ENCODE peak calls at places on chromosome 9, in eight cellular contexts. K, Q, N, W, T, E, A and U are unnamed samples.

GRCh38 chr9:117546894-117547293 is 132.0 kb upstream of the ASTN2 start:
- DNase-seq in K (peak), Q (peak), N (no peak), E (no peak), T (no peak), A (no peak), W (no peak), U (no peak)

GRCh38 chr9:71607571-71607970 is 160.7 kb downstream of the CEMIP2 start:
- DNase-seq in A (no peak), Q (no peak), K (no peak), E (no peak), N (no peak), W (no peak), T (peak), U (no peak)

GRCh38 chr9:14221558-14221957 is 92.4 kb downstream of the NFIB start:
- DNase-seq in E (peak), A (no peak), T (no peak), K (no peak), W (peak), N (no peak), Q (peak), U (no peak)

GRCh38 chr9:87122947-87123685 is 175.8 kb upstream of the GAS1 start:
- DNase-seq in T (peak), A (no peak), Q (peak), E (no peak), K (no peak), W (no peak), N (no peak), U (no peak)

GRCh38 chr9:121325387-121325786 is 44.7 kb downstream of the STOM start:
- DNase-seq in T (no peak), E (no peak), K (no peak), W (no peak), A (no peak), N (no peak), Q (no peak), U (no peak)

GRCh38 chr9:87558606-87559005 is 60.9 kb downstream of the DAPK1 start:
- DNase-seq in N (no peak), A (no peak), W (no peak), K (no peak), Q (no peak), T (no peak), E (no peak), U (no peak)

GRCh38 chr9:14993061-14993800 is 83.0 kb upstream of the FREM1 start:
- DNase-seq in Q (peak), T (peak), A (peak), K (peak), W (peak), E (peak), N (peak), U (peak)

GRCh38 chr9:95409650-95410426 is 92.3 kb upstream of the FANCC start:
- DNase-seq in N (no peak), K (no peak), Q (peak), T (peak), A (no peak), W (peak), E (no peak), U (no peak)

GRCh38 chr9:133119461-133120342 is 1.3 kb downstream of the RALGDS start:
- DNase-seq in A (no peak), N (no peak), W (no peak), Q (peak), E (no peak), T (no peak), K (no peak), U (no peak)

GRCh38 chr9:1335174-1335573 is 285.0 kb downstream of the DMRT2 start:
- DNase-seq in T (no peak), K (no peak), W (no peak), A (no peak), E (no peak), N (no peak), Q (no peak), U (no peak)

GRCh38 chr9:101460965-101461364 is 25.4 kb upstream of the ALDOB start:
- DNase-seq in K (no peak), N (no peak), A (no peak), E (no peak), T (no peak), Q (no peak), W (no peak), U (no peak)

GRCh38 chr9:103942171-103942570 is 151.9 kb upstream of the SMC2 start:
- DNase-seq in T (no peak), E (no peak), W (no peak), N (no peak), K (no peak), Q (no peak), A (no peak), U (no peak)

GRCh38 chr9:105693435-105694275 is 686 bp upstream of the TMEM38B start:
- DNase-seq in W (no peak), N (no peak), T (no peak), K (no peak), Q (peak), A (no peak), E (peak), U (no peak)

GRCh38 chr9:26228273-26228672 is 550.0 kb upstream of the TUSC1 start:
- DNase-seq in Q (no peak), T (no peak), N (no peak), E (no peak), K (no peak), A (no peak), W (no peak), U (no peak)

GRCh38 chr9:16179566-16179965 is 626.7 kb downstream of the CCDC171 start:
- DNase-seq in A (no peak), W (no peak), N (no peak), Q (no peak), E (no peak), K (no peak), T (no peak), U (no peak)

GRCh38 chr9:1759009-1759408 is 256.1 kb upstream of the SMARCA2 start:
- DNase-seq in T (no peak), E (no peak), K (peak), N (no peak), W (no peak), A (no peak), Q (no peak), U (no peak)

GRCh38 chr9:122797316-122798033 is 2.4 kb upstream of the OR1K1 start:
- DNase-seq in W (no peak), Q (peak), E (no peak), K (no peak), N (no peak), T (no peak), A (no peak), U (no peak)

GRCh38 chr9:33465596-33466564 is 7.8 kb downstream of the NOL6 start:
- DNase-seq in K (no peak), A (peak), N (no peak), E (no peak), T (no peak), Q (no peak), W (no peak), U (no peak)

GRCh38 chr9:26170224-26170623 is 492.0 kb upstream of the TUSC1 start:
- DNase-seq in K (no peak), W (no peak), T (no peak), N (no peak), Q (no peak), E (no peak), A (no peak), U (no peak)

GRCh38 chr9:133130721-133131244 is 9.7 kb upstream of the RALGDS start:
- DNase-seq in T (no peak), K (no peak), W (no peak), A (no peak), N (no peak), E (no peak), Q (no peak), U (no peak)

GRCh38 chr9:95570646-95571045 is 53.9 kb upstream of the PTCH1 start:
- DNase-seq in T (no peak), K (no peak), N (no peak), W (no peak), A (no peak), E (no peak), Q (no peak), U (no peak)

GRCh38 chr9:133968966-133969617 is 23.0 kb downstream of the VAV2 start:
- DNase-seq in K (no peak), N (no peak), A (no peak), Q (peak), E (no peak), T (no peak), W (no peak), U (no peak)

GRCh38 chr9:29741169-29741568 is 2167.9 kb upstream of the C9orf72 start:
- DNase-seq in K (no peak), E (no peak), A (no peak), T (no peak), Q (no peak), W (no peak), N (no peak), U (no peak)

GRCh38 chr9:111926421-111926875 is 29.8 kb downstream of the UGCG start:
- DNase-seq in A (no peak), W (no peak), T (no peak), K (no peak), N (no peak), E (no peak), Q (no peak), U (no peak)

GRCh38 chr9:111037744-111038335 is 430 bp downstream of the LPAR1 start:
- DNase-seq in T (no peak), E (no peak), W (no peak), A (peak), Q (peak), N (no peak), K (peak), U (no peak)

GRCh38 chr9:125462766-125463384 is 201.2 kb downstream of the GAPVD1 start:
- DNase-seq in W (no peak), A (no peak), Q (no peak), N (no peak), E (no peak), K (no peak), T (no peak), U (no peak)

GRCh38 chr9:10661376-10661775 is 48.6 kb upstream of the PTPRD start:
- DNase-seq in E (no peak), N (no peak), A (no peak), W (no peak), K (no peak), Q (peak), T (no peak), U (no peak)

GRCh38 chr9:90774682-90775081 is 26.9 kb upstream of the SYK start:
- DNase-seq in K (no peak), A (no peak), W (no peak), Q (peak), E (no peak), T (no peak), N (no peak), U (no peak)

GRCh38 chr9:38662763-38663593 is 42.6 kb upstream of the ANKRD18A start:
- DNase-seq in K (no peak), T (no peak), Q (no peak), E (no peak), A (no peak), W (no peak), N (no peak), U (no peak)

GRCh38 chr9:16132513-16132912 is 579.7 kb downstream of the CCDC171 start:
- DNase-seq in T (no peak), A (no peak), N (no peak), E (no peak), W (no peak), K (no peak), Q (no peak), U (no peak)

GRCh38 chr9:22237497-22238363 is 208.9 kb upstream of the DMRTA1 start:
- DNase-seq in W (peak), Q (peak), E (peak), A (no peak), K (no peak), N (no peak), T (peak), U (no peak)

GRCh38 chr9:133591985-133592384 is 17.2 kb downstream of the FAM163B start:
- DNase-seq in Q (no peak), W (no peak), A (no peak), E (no peak), N (no peak), T (no peak), K (no peak), U (no peak)

DNA sequence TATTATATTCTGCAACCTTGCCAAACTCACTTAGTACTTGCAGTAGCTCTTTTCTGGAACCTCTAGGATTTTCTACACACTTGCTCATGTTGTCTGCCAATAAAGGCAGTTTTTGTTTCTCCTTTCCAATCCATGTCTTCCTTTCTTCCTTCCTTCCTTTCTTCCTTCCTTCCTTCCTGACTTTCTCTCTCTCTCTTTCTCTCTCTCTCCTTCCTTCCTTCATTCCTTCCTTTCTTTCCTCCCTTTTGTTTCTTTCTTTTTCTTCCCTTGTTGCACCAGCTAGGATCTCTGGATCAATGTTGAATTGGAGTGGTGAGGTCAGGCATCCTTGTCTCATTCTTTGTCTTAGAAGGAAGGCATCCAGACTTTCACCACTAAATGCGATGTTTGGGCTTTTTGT is 12.5 kb downstream of the ADGRD2 start:
- DNase-seq in T (no peak), K (no peak), N (no peak), A (no peak), E (no peak), Q (no peak), W (no peak), U (no peak)
- TF ChIP-seq CTCF in T (no peak), K (no peak), N (no peak), A (no peak), E (no peak), Q (no peak), W (no peak), U (no peak)

GRCh38 chr9:36191290-36191645 is 547 bp downstream of the CLTA start:
- DNase-seq in E (no peak), A (peak), Q (peak), T (no peak), N (no peak), K (no peak), W (no peak), U (no peak)

GRCh38 chr9:36192196-36192595 is 1.5 kb downstream of the CLTA start:
- DNase-seq in K (no peak), W (no peak), E (no peak), Q (peak), T (no peak), N (no peak), A (no peak), U (no peak)

GRCh38 chr9:36190388-36191289 is at the start of gene CLTA:
- DNase-seq in Q (peak), T (peak), K (peak), A (peak), N (peak), E (peak), W (peak), U (peak)

GRCh38 chr9:36193049-36193448 is 2.3 kb downstream of the CLTA start:
- DNase-seq in E (no peak), K (no peak), T (no peak), N (no peak), Q (no peak), W (no peak), A (no peak), U (no peak)

DNA sequence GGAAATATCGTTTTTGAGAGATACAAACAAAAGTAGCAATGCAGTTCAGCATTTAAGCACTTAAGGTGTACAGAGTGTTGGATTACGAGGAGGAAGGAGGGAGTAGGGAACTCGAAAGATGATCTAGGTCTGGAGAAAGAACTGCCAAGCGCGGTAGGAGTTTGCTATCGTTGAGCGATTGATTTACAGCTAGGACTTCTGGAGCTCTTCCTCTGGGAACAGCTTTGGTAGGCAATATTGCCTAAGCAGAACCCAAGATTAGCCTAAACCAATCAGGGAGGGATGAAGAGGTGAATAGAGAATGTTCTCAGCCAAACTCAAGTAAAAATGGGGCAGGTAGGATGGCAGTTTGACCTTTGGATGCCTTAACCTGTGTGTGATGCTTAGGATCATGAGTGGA is 975 bp downstream of the CLTA start:
- DNase-seq in N (no peak), A (no peak), W (no peak), E (no peak), K (no peak), T (no peak), Q (peak), U (no peak)
- TF ChIP-seq CTCF in N (no peak), A (no peak), W (no peak), E (no peak), K (no peak), T (no peak), Q (no peak), U (no peak)

GRCh38 chr9:124133752-124134151 is 122.2 kb downstream of the LHX2 start:
- DNase-seq in Q (no peak), E (no peak), A (peak), N (no peak), T (no peak), K (peak), W (no peak), U (no peak)
- TF ChIP-seq CTCF in Q (no peak), E (no peak), A (peak), N (no peak), T (peak), K (peak), W (peak), U (no peak)

GRCh38 chr9:89342948-89343347 is 24.6 kb downstream of the SECISBP2 start:
- DNase-seq in Q (no peak), A (no peak), T (no peak), W (no peak), N (no peak), E (no peak), K (no peak), U (no peak)
- TF ChIP-seq CTCF in Q (no peak), A (no peak), T (no peak), W (no peak), N (no peak), E (no peak), K (no peak), U (no peak)

GRCh38 chr9:98410185-98410697 is 154.8 kb upstream of the TBC1D2 start:
- DNase-seq in W (no peak), K (peak), E (no peak), N (no peak), T (peak), Q (peak), A (no peak), U (no peak)
- TF ChIP-seq CTCF in W (peak), K (no peak), E (no peak), N (no peak), T (peak), Q (peak), A (peak), U (no peak)

DNA sequence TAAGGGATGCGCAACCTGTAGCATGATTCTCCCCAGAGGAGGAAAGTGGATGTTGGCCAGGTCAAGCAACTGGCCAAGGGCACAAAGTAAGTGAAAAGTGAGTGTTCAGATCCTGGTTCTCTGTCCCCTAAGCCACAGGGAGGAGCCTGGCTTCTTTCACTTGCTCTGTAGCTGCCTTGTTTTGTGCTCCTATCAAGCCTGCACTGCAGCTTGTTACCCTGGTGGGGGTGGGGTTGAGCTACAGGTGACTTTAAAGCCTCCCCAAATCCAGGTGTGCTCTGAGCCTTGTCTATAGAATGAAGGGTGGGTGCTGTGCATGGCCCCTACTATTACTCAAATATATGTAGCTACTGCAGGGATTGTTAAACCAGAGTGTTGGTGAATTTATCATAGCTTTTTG is 32.9 kb downstream of the RALGPS1 start:
- DNase-seq in N (no peak), K (peak), E (no peak), T (no peak), Q (peak), W (no peak), A (no peak), U (no peak)
- TF ChIP-seq CTCF in N (no peak), K (peak), E (no peak), T (no peak), Q (peak), W (no peak), A (no peak), U (no peak)

GRCh38 chr9:108467653-108468324 is 388.0 kb downstream of the ACTL7B start:
- DNase-seq in E (no peak), N (no peak), Q (no peak), A (no peak), W (no peak), T (no peak), K (no peak), U (no peak)

GRCh38 chr9:108469654-108470053 is 386.1 kb downstream of the ACTL7B start:
- DNase-seq in A (no peak), E (no peak), K (no peak), Q (no peak), T (no peak), W (no peak), N (no peak), U (no peak)

GRCh38 chr9:108463927-108464606 is 391.7 kb downstream of the ACTL7B start:
- DNase-seq in K (no peak), T (no peak), N (no peak), W (no peak), E (no peak), Q (no peak), A (no peak), U (no peak)

GRCh38 chr9:108466238-108466637 is 389.5 kb downstream of the ACTL7B start:
- DNase-seq in W (no peak), Q (no peak), K (no peak), T (no peak), A (no peak), E (no peak), N (no peak), U (no peak)

GRCh38 chr9:108468364-108468763 is 387.4 kb downstream of the ACTL7B start:
- DNase-seq in T (no peak), N (no peak), W (no peak), E (peak), A (no peak), K (peak), Q (peak), U (no peak)
- TF ChIP-seq CTCF in T (peak), N (no peak), W (peak), E (peak), A (peak), K (peak), Q (peak), U (no peak)

GRCh38 chr9:78439866-78440830 is 143.2 kb downstream of the PSAT1 start:
- DNase-seq in K (no peak), E (no peak), T (no peak), Q (no peak), W (no peak), N (no peak), A (no peak), U (no peak)
- TF ChIP-seq CTCF in K (peak), E (no peak), T (no peak), Q (no peak), W (no peak), N (no peak), A (no peak), U (no peak)

GRCh38 chr9:127721391-127721821 is 5.5 kb downstream of the TTC16 start:
- DNase-seq in T (no peak), Q (peak), N (no peak), E (peak), W (no peak), A (no peak), K (no peak), U (no peak)
- TF ChIP-seq CTCF in T (no peak), Q (peak), N (no peak), E (no peak), W (no peak), A (no peak), K (no peak), U (no peak)

GRCh38 chr9:136925414-136926153 is 19.0 kb downstream of the FBXW5 start:
- DNase-seq in K (peak), E (no peak), N (no peak), T (no peak), Q (no peak), W (no peak), A (peak), U (no peak)
- TF ChIP-seq CTCF in K (no peak), E (no peak), N (no peak), T (no peak), Q (no peak), W (no peak), A (no peak), U (no peak)